ENCODE peak calls at places on chromosome 22, in nine cellular contexts. One of them, this sample, is unnamed.

GRCh38 chr22:45101828-45102227 is 61.9 kb upstream of the NUP50 start:
- DNase-seq in CD8-positive, alpha-beta T cell: peak; percentile 13
- DNase-seq in transverse colon: peak; percentile 53
- DNase-seq in type B pancreatic cell: no peak
- DNase-seq in stomach: peak; percentile 53
- DNase-seq in Calu3: peak; percentile 45
- DNase-seq in choroid plexus epithelial cell: peak; percentile 81
- DNase-seq in cardiac fibroblast: peak; percentile 82
- DNase-seq in kidney epithelial cell: no peak
- DNase-seq in this sample: peak; percentile 68

GRCh38 chr22:17536269-17536668 is 27.0 kb upstream of the SLC25A18 start:
- DNase-seq in CD8-positive, alpha-beta T cell: no peak
- DNase-seq in transverse colon: no peak
- DNase-seq in type B pancreatic cell: no peak
- DNase-seq in stomach: no peak
- DNase-seq in Calu3: no peak
- DNase-seq in choroid plexus epithelial cell: no peak
- DNase-seq in cardiac fibroblast: no peak
- DNase-seq in kidney epithelial cell: no peak
- DNase-seq in this sample: no peak

GRCh38 chr22:44906248-44906936 is 103.4 kb downstream of the PHF21B start:
- DNase-seq in CD8-positive, alpha-beta T cell: no peak
- DNase-seq in transverse colon: no peak
- DNase-seq in type B pancreatic cell: no peak
- DNase-seq in stomach: no peak
- DNase-seq in Calu3: no peak
- DNase-seq in choroid plexus epithelial cell: no peak
- DNase-seq in cardiac fibroblast: no peak
- DNase-seq in kidney epithelial cell: no peak
- DNase-seq in this sample: no peak

GRCh38 chr22:29003975-29004646 is 57.5 kb downstream of the C22orf31 start:
- DNase-seq in CD8-positive, alpha-beta T cell: no peak
- DNase-seq in transverse colon: no peak
- DNase-seq in type B pancreatic cell: no peak
- DNase-seq in stomach: peak; percentile 55
- DNase-seq in Calu3: peak; percentile 50
- DNase-seq in choroid plexus epithelial cell: no peak
- DNase-seq in cardiac fibroblast: no peak
- DNase-seq in kidney epithelial cell: no peak
- DNase-seq in this sample: peak; percentile 29

GRCh38 chr22:19903031-19903430 is 38.5 kb upstream of the COMT start:
- DNase-seq in CD8-positive, alpha-beta T cell: no peak
- DNase-seq in transverse colon: no peak
- DNase-seq in type B pancreatic cell: no peak
- DNase-seq in stomach: no peak
- DNase-seq in Calu3: no peak
- DNase-seq in choroid plexus epithelial cell: no peak
- DNase-seq in cardiac fibroblast: no peak
- DNase-seq in kidney epithelial cell: no peak
- DNase-seq in this sample: peak; percentile 71

GRCh38 chr22:38987171-38987895 is 5.2 kb downstream of the APOBEC3B start:
- DNase-seq in CD8-positive, alpha-beta T cell: no peak
- DNase-seq in transverse colon: no peak
- DNase-seq in type B pancreatic cell: no peak
- DNase-seq in stomach: no peak
- DNase-seq in Calu3: no peak
- DNase-seq in choroid plexus epithelial cell: no peak
- DNase-seq in cardiac fibroblast: no peak
- DNase-seq in kidney epithelial cell: no peak
- DNase-seq in this sample: no peak

GRCh38 chr22:19419086-19419463 is 12.5 kb downstream of the HIRA start:
- DNase-seq in CD8-positive, alpha-beta T cell: no peak
- DNase-seq in transverse colon: no peak
- DNase-seq in type B pancreatic cell: no peak
- DNase-seq in stomach: no peak
- DNase-seq in Calu3: no peak
- DNase-seq in choroid plexus epithelial cell: no peak
- DNase-seq in cardiac fibroblast: no peak
- DNase-seq in kidney epithelial cell: no peak
- DNase-seq in this sample: no peak

GRCh38 chr22:47612136-47612910 is 849.9 kb downstream of the TBC1D22A start:
- DNase-seq in CD8-positive, alpha-beta T cell: no peak
- DNase-seq in transverse colon: no peak
- DNase-seq in type B pancreatic cell: no peak
- DNase-seq in stomach: no peak
- DNase-seq in Calu3: no peak
- DNase-seq in choroid plexus epithelial cell: no peak
- DNase-seq in cardiac fibroblast: no peak
- DNase-seq in kidney epithelial cell: no peak
- DNase-seq in this sample: no peak

GRCh38 chr22:46752911-46753310 is 9.5 kb upstream of the TBC1D22A start:
- DNase-seq in CD8-positive, alpha-beta T cell: no peak
- DNase-seq in transverse colon: no peak
- DNase-seq in type B pancreatic cell: no peak
- DNase-seq in stomach: no peak
- DNase-seq in Calu3: no peak
- DNase-seq in choroid plexus epithelial cell: no peak
- DNase-seq in cardiac fibroblast: no peak
- DNase-seq in kidney epithelial cell: no peak
- DNase-seq in this sample: no peak

GRCh38 chr22:44354288-44354687 is 41.5 kb upstream of the SHISAL1 start:
- DNase-seq in CD8-positive, alpha-beta T cell: no peak
- DNase-seq in transverse colon: no peak
- DNase-seq in type B pancreatic cell: no peak
- DNase-seq in stomach: no peak
- DNase-seq in Calu3: no peak
- DNase-seq in choroid plexus epithelial cell: no peak
- DNase-seq in cardiac fibroblast: no peak
- DNase-seq in kidney epithelial cell: no peak
- DNase-seq in this sample: no peak

GRCh38 chr22:39106326-39106725 is 9.3 kb downstream of the APOBEC3H start:
- DNase-seq in CD8-positive, alpha-beta T cell: no peak
- DNase-seq in transverse colon: no peak
- DNase-seq in type B pancreatic cell: no peak
- DNase-seq in stomach: no peak
- DNase-seq in Calu3: no peak
- DNase-seq in choroid plexus epithelial cell: no peak
- DNase-seq in cardiac fibroblast: no peak
- DNase-seq in kidney epithelial cell: no peak
- DNase-seq in this sample: no peak

GRCh38 chr22:33919591-33920501 is at the start of gene LARGE1:
- DNase-seq in CD8-positive, alpha-beta T cell: peak; percentile 5
- DNase-seq in transverse colon: peak; percentile 67
- DNase-seq in type B pancreatic cell: peak; percentile 73
- DNase-seq in stomach: peak; percentile 63
- DNase-seq in Calu3: peak; percentile 15
- DNase-seq in choroid plexus epithelial cell: peak; percentile 27
- DNase-seq in cardiac fibroblast: peak; percentile 37
- DNase-seq in kidney epithelial cell: no peak
- DNase-seq in this sample: peak; percentile 72

GRCh38 chr22:19121631-19122142 is 525 bp downstream of the DGCR2 start:
- DNase-seq in CD8-positive, alpha-beta T cell: peak; percentile 35
- DNase-seq in transverse colon: peak; percentile 64
- DNase-seq in type B pancreatic cell: no peak
- DNase-seq in stomach: peak; percentile 65
- DNase-seq in Calu3: peak; percentile 54
- DNase-seq in choroid plexus epithelial cell: peak; percentile 29
- DNase-seq in cardiac fibroblast: peak; percentile 50
- DNase-seq in kidney epithelial cell: no peak
- DNase-seq in this sample: peak; percentile 65

GRCh38 chr22:48404004-48404403 is 1423.7 kb downstream of the BRD1 start:
- DNase-seq in CD8-positive, alpha-beta T cell: no peak
- DNase-seq in transverse colon: no peak
- DNase-seq in type B pancreatic cell: peak; percentile 37
- DNase-seq in stomach: peak; percentile 22
- DNase-seq in Calu3: no peak
- DNase-seq in choroid plexus epithelial cell: no peak
- DNase-seq in cardiac fibroblast: no peak
- DNase-seq in kidney epithelial cell: no peak
- DNase-seq in this sample: no peak

GRCh38 chr22:48630848-48631247 is 1196.8 kb downstream of the BRD1 start:
- DNase-seq in CD8-positive, alpha-beta T cell: no peak
- DNase-seq in transverse colon: no peak
- DNase-seq in type B pancreatic cell: no peak
- DNase-seq in stomach: no peak
- DNase-seq in Calu3: no peak
- DNase-seq in choroid plexus epithelial cell: no peak
- DNase-seq in cardiac fibroblast: no peak
- DNase-seq in kidney epithelial cell: no peak
- DNase-seq in this sample: no peak

GRCh38 chr22:39240841-39241631 is 3.7 kb downstream of the PDGFB start:
- DNase-seq in CD8-positive, alpha-beta T cell: peak; percentile 30
- DNase-seq in transverse colon: peak; percentile 73
- DNase-seq in type B pancreatic cell: no peak
- DNase-seq in stomach: peak; percentile 71
- DNase-seq in Calu3: peak; percentile 60
- DNase-seq in choroid plexus epithelial cell: peak; percentile 44
- DNase-seq in cardiac fibroblast: peak; percentile 25
- DNase-seq in kidney epithelial cell: no peak
- DNase-seq in this sample: peak; percentile 45

GRCh38 chr22:27476729-27477128 is 324.8 kb downstream of the MN1 start:
- DNase-seq in CD8-positive, alpha-beta T cell: no peak
- DNase-seq in transverse colon: no peak
- DNase-seq in type B pancreatic cell: no peak
- DNase-seq in stomach: no peak
- DNase-seq in Calu3: peak; percentile 76
- DNase-seq in choroid plexus epithelial cell: peak; percentile 46
- DNase-seq in cardiac fibroblast: peak; percentile 89
- DNase-seq in kidney epithelial cell: peak; percentile 69
- DNase-seq in this sample: no peak

DNA sequence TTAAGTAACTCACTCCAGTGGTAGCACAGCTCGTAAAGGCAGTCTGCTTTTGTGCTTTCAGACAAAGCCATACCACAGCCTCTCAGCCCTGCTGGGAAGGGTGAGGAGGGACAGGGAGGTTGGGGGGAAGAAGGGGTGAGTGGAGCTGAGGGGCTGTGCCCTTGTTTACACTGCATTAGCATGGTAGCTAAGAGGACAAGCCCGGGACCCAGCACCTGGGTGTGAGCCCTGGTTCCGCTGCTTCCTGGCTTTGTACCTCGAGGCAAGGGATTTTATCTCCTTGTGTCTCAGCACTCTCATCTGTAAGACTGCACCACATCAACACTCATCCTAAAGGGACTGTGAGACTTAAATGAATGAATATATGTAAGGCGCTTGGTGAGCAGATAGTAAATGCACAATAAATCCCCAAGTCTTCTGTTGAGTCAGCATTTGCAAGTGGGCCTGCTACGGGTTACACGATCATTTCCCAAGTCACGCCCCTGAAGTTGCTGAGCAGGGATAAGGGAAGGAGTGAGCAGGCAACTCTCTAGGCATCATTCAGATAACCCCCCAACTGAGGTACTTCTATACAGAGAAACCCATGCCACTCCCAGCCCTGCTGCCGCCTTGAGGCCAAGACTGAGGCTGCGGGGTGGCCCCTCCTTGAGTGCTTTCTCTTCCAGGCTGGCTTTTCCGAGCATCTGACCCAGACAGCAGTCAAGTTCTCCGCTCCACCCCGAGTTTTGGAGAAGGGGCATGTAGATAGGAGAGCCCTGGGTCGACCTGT is 7.5 kb downstream of the RASD2 start:
- DNase-seq in CD8-positive, alpha-beta T cell: no peak
- DNase-seq in transverse colon: no peak
- DNase-seq in type B pancreatic cell: no peak
- DNase-seq in stomach: no peak
- DNase-seq in Calu3: no peak
- DNase-seq in choroid plexus epithelial cell: peak; percentile 20
- DNase-seq in cardiac fibroblast: no peak
- DNase-seq in kidney epithelial cell: no peak
- DNase-seq in this sample: no peak
- TF ChIP-seq CTCF in CD8-positive, alpha-beta T cell: no peak
- TF ChIP-seq CTCF in transverse colon: no peak
- TF ChIP-seq CTCF in type B pancreatic cell: peak; percentile 38
- TF ChIP-seq CTCF in stomach: no peak
- TF ChIP-seq CTCF in Calu3: no peak
- TF ChIP-seq CTCF in choroid plexus epithelial cell: peak; percentile 49
- TF ChIP-seq CTCF in cardiac fibroblast: no peak
- TF ChIP-seq CTCF in kidney epithelial cell: no peak
- TF ChIP-seq CTCF in this sample: no peak

GRCh38 chr22:30212363-30212995 is 34.1 kb downstream of the LIF start:
- DNase-seq in CD8-positive, alpha-beta T cell: no peak
- DNase-seq in transverse colon: peak; percentile 29
- DNase-seq in type B pancreatic cell: no peak
- DNase-seq in stomach: peak; percentile 87
- DNase-seq in Calu3: peak; percentile 93
- DNase-seq in choroid plexus epithelial cell: peak; percentile 97
- DNase-seq in cardiac fibroblast: peak; percentile 99
- DNase-seq in kidney epithelial cell: peak; percentile 98
- DNase-seq in this sample: no peak
- TF ChIP-seq CTCF in CD8-positive, alpha-beta T cell: no peak
- TF ChIP-seq CTCF in transverse colon: no peak
- TF ChIP-seq CTCF in type B pancreatic cell: no peak
- TF ChIP-seq CTCF in stomach: no peak
- TF ChIP-seq CTCF in Calu3: no peak
- TF ChIP-seq CTCF in choroid plexus epithelial cell: peak; percentile 35
- TF ChIP-seq CTCF in cardiac fibroblast: no peak
- TF ChIP-seq CTCF in kidney epithelial cell: no peak
- TF ChIP-seq CTCF in this sample: no peak

DNA sequence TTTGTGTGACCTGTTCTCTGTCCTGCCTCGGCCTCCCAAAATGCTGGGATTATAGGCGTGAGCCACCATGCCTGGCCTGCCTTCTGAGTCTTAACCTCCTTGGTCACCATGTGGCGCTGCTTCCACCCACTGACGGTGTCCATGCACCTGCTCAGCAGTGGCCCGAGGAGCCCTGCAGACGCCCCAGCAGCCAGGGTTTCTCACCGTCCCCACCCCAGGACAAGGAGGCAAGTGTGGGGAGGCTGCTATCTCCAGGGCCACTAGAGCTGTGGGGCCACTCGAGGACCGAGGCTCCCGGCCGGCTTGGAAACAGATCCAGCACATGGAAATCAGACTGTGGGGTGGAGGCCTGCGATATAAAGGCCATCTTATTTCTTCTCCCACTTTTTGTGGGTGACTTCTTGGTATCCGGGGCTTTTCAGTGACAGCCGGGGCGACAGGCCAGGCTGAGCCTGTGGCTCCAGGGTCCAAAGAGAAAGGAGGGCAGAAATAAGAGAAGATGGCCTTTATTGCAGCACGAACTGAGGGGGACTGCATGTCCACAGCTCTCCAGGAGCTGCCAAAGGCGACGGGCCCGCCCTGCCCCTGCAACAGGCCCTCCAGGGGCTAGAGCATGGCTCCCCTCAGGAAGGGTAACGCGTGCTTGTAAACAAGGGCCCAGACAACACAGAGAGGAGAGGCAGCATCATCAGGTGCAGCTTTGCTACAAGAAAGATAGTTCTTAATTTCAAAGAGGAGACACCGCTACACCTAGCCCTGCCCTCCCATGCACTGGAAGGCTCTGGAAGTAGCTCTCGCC is 15.0 kb downstream of the TSPO start:
- DNase-seq in CD8-positive, alpha-beta T cell: no peak
- DNase-seq in transverse colon: no peak
- DNase-seq in type B pancreatic cell: no peak
- DNase-seq in stomach: no peak
- DNase-seq in Calu3: no peak
- DNase-seq in choroid plexus epithelial cell: no peak
- DNase-seq in cardiac fibroblast: no peak
- DNase-seq in kidney epithelial cell: no peak
- DNase-seq in this sample: no peak
- TF ChIP-seq CTCF in CD8-positive, alpha-beta T cell: no peak
- TF ChIP-seq CTCF in transverse colon: no peak
- TF ChIP-seq CTCF in type B pancreatic cell: no peak
- TF ChIP-seq CTCF in stomach: no peak
- TF ChIP-seq CTCF in Calu3: no peak
- TF ChIP-seq CTCF in choroid plexus epithelial cell: no peak
- TF ChIP-seq CTCF in cardiac fibroblast: no peak
- TF ChIP-seq CTCF in kidney epithelial cell: no peak
- TF ChIP-seq CTCF in this sample: no peak

GRCh38 chr22:37940698-37941376 is 12.6 kb downstream of the C22orf23 start:
- DNase-seq in CD8-positive, alpha-beta T cell: no peak
- DNase-seq in transverse colon: no peak
- DNase-seq in type B pancreatic cell: no peak
- DNase-seq in stomach: no peak
- DNase-seq in Calu3: no peak
- DNase-seq in choroid plexus epithelial cell: peak; percentile 13
- DNase-seq in cardiac fibroblast: peak; percentile 72
- DNase-seq in kidney epithelial cell: no peak
- DNase-seq in this sample: no peak
- TF ChIP-seq CTCF in CD8-positive, alpha-beta T cell: no peak
- TF ChIP-seq CTCF in transverse colon: no peak
- TF ChIP-seq CTCF in type B pancreatic cell: no peak
- TF ChIP-seq CTCF in stomach: no peak
- TF ChIP-seq CTCF in Calu3: no peak
- TF ChIP-seq CTCF in choroid plexus epithelial cell: no peak
- TF ChIP-seq CTCF in cardiac fibroblast: no peak
- TF ChIP-seq CTCF in kidney epithelial cell: no peak
- TF ChIP-seq CTCF in this sample: no peak